ENCODE peak calls at places on chromosomes 6 and 20, in eight cellular contexts. D is uterus; Q is germinal center; N is amniotic stem cell; G is ELR; Z is hepatic stellate cell; Y is cardiac muscle cell; H is stimulated activated CD4-positive, alpha-beta T cell treated with anti-CD3 and anti-CD28 coated beads, Interleukin-4, amount 100 ng/mL, for 4 hours. B is an unnamed sample.

GRCh38 chr20:45629496-45630100 is at the start of gene WFDC10A:
- DNase-seq in D (no peak), Q (peak), N (no peak), G (peak), Z (peak), Y (peak), H (peak), B (peak)

GRCh38 chr20:58251979-58252591 is 23.6 kb upstream of the ANKRD60 start:
- DNase-seq in D (no peak), Q (no peak), N (peak), G (peak), Z (peak), Y (peak), H (no peak), B (no peak)

GRCh38 chr6:36349240-36349639 is 12.6 kb upstream of the BNIP5 start:
- DNase-seq in D (no peak), Q (peak), N (no peak), G (no peak), Z (no peak), Y (no peak), H (no peak), B (no peak)

GRCh38 chr6:110949679-110950285 is 8.7 kb upstream of the GTF3C6 start:
- DNase-seq in D (no peak), Q (no peak), N (peak), G (peak), Z (no peak), Y (peak), H (no peak), B (no peak)

GRCh38 chr6:36546664-36546957 is 668 bp downstream of the STK38 start:
- DNase-seq in D (no peak), Q (no peak), N (no peak), G (no peak), Z (peak), Y (no peak), H (no peak), B (no peak)

GRCh38 chr20:40493071-40493470 is 196.0 kb downstream of the MAFB start:
- DNase-seq in D (peak), Q (no peak), N (no peak), G (peak), Z (no peak), Y (peak), H (no peak), B (no peak)

GRCh38 chr6:15901141-15902115 is 227.5 kb upstream of the MYLIP start:
- DNase-seq in D (no peak), Q (peak), N (no peak), G (peak), Z (no peak), Y (peak), H (no peak), B (peak)

GRCh38 chr6:113763883-113764282 is 93.3 kb upstream of the MARCKS start:
- DNase-seq in D (no peak), Q (no peak), N (no peak), G (peak), Z (peak), Y (peak), H (no peak), B (no peak)

GRCh38 chr20:47295921-47296426 is 60.5 kb downstream of the ZMYND8 start:
- DNase-seq in D (no peak), Q (no peak), N (no peak), G (no peak), Z (no peak), Y (peak), H (no peak), B (no peak)

GRCh38 chr6:37077459-37078296 is 72.2 kb downstream of the FGD2 start:
- DNase-seq in D (peak), Q (no peak), N (peak), G (peak), Z (peak), Y (peak), H (no peak), B (peak)

GRCh38 chr20:33899106-33899505 is 88.0 kb downstream of the CHMP4B start:
- DNase-seq in D (no peak), Q (no peak), N (no peak), G (no peak), Z (no peak), Y (no peak), H (no peak), B (no peak)

GRCh38 chr6:145199961-145200360 is 535.4 kb downstream of the EPM2A start:
- DNase-seq in D (no peak), Q (no peak), N (no peak), G (peak), Z (no peak), Y (peak), H (no peak), B (no peak)

B was measured in ureter.